ENCODE peak calls at places on chromosomes 12 and 14, in five cellular contexts. U is NCI-H460, S is thyroid gland, N is upper lobe of left lung, F is NCI-H187 treated with DMSO at 0.1 percent for 48 hours. D is an unnamed sample.

GRCh38 chr12:3043406-3043805 is 33.8 kb upstream of the TSPAN9 start:
- DNase-seq in U (no peak), S (no peak), N (no peak), F (no peak), D (no peak)

GRCh38 chr14:89902876-89903275 is 51.7 kb downstream of the EFCAB11 start:
- DNase-seq in U (no peak), S (no peak), N (no peak), F (no peak), D (no peak)

GRCh38 chr12:22971247-22971646 is 346.3 kb downstream of the ETNK1 start:
- DNase-seq in U (no peak), S (no peak), N (no peak), F (no peak), D (no peak)

GRCh38 chr12:65795453-65795852 is 28.8 kb upstream of the HMGA2 start:
- DNase-seq in U (no peak), S (no peak), N (no peak), F (no peak), D (no peak)

GRCh38 chr14:106657460-106657859 is 1131.1 kb downstream of the TMEM121 start:
- DNase-seq in U (no peak), S (no peak), N (no peak), F (no peak), D (no peak)

GRCh38 chr14:51182166-51182565 is 57.9 kb upstream of the TMX1 start:
- DNase-seq in U (no peak), S (no peak), N (no peak), F (no peak), D (no peak)

GRCh38 chr12:12461923-12462315 is 100.7 kb downstream of the DUSP16 start:
- DNase-seq in U (no peak), S (no peak), N (no peak), F (no peak), D (no peak)

GRCh38 chr14:24343795-24344660 is 4.2 kb upstream of the RIPK3 start:
- DNase-seq in U (no peak), S (no peak), N (no peak), F (no peak), D (no peak)

GRCh38 chr14:95679148-95679547 is 7.1 kb upstream of the TCL1B start:
- DNase-seq in U (no peak), S (no peak), N (no peak), F (peak; percentile 43), D (no peak)

D was measured in prostate gland.